ENCODE peak calls at places on chromosomes 12 and 14, in nine cellular contexts. K is right lobe of liver, J is gastrocnemius medialis, S is HepG2, T is A549, A is IMR-90, O is HCT116, V is upper lobe of left lung, P is heart left ventricle. C is an unnamed sample.

GRCh38 chr12:87311206-87311605 is 718.0 kb downstream of the C12orf50 start:
- ATAC-seq in A (peak), V (peak), J (no peak), O (no peak), T (no peak), S (no peak), P (no peak), K (peak), C (peak)

GRCh38 chr12:122517877-122518276 is 8.9 kb downstream of the RSRC2 start:
- ATAC-seq in K (no peak), P (peak), S (peak), V (peak), T (peak), O (peak), J (no peak), A (peak), C (no peak)

GRCh38 chr12:10554228-10554970 is 48.7 kb downstream of the EIF2S3B start:
- ATAC-seq in J (no peak), T (no peak), A (no peak), S (no peak), K (peak), V (no peak), P (no peak), O (no peak), C (no peak)

GRCh38 chr12:47942327-47943230 is 20.8 kb upstream of the TMEM106C start:
- ATAC-seq in S (peak), T (no peak), K (peak), J (no peak), P (no peak), V (peak), A (peak), O (peak), C (peak)

GRCh38 chr12:41205070-41205715 is 17.1 kb downstream of the PDZRN4 start:
- ATAC-seq in P (peak), J (no peak), V (peak), A (no peak), K (peak), O (no peak), S (no peak), T (no peak), C (peak)

GRCh38 chr14:81033841-81034240 is 78.4 kb downstream of the TSHR start:
- ATAC-seq in S (no peak), J (no peak), T (no peak), A (no peak), K (no peak), P (no peak), O (no peak), V (peak), C (no peak)

GRCh38 chr14:25220514-25220913 is 170.6 kb upstream of the STXBP6 start:
- ATAC-seq in J (no peak), P (no peak), O (no peak), A (no peak), K (no peak), V (no peak), T (no peak), S (no peak), C (no peak)

GRCh38 chr12:53791735-53792326 is 40.1 kb upstream of the CISTR start:
- ATAC-seq in T (no peak), J (no peak), V (no peak), S (no peak), O (peak), A (no peak), P (no peak), K (no peak), C (no peak)

GRCh38 chr14:67400434-67400833 is 11.5 kb downstream of the PLEK2 start:
- ATAC-seq in O (no peak), T (no peak), P (no peak), A (no peak), K (no peak), J (no peak), V (no peak), S (no peak), C (no peak)

GRCh38 chr14:65069874-65070709 is 32.2 kb downstream of the MAX start:
- ATAC-seq in S (no peak), K (no peak), A (no peak), V (no peak), J (peak), P (peak), O (peak), T (no peak), C (no peak)

GRCh38 chr12:95723693-95724384 is 66.7 kb downstream of the NTN4 start:
- ATAC-seq in K (no peak), O (no peak), T (no peak), S (no peak), A (no peak), P (no peak), V (no peak), J (no peak), C (no peak)

GRCh38 chr12:111389635-111390034 is 16.1 kb upstream of the SH2B3 start:
- ATAC-seq in J (no peak), T (peak), P (no peak), K (peak), O (peak), V (peak), A (no peak), S (no peak), C (no peak)

GRCh38 chr12:32296541-32296940 is 102.8 kb upstream of the FGD4 start:
- ATAC-seq in V (no peak), P (no peak), S (no peak), O (no peak), J (no peak), K (peak), A (no peak), T (peak), C (no peak)

GRCh38 chr14:101019974-101020710 is 116.6 kb upstream of the RTL1 start:
- ATAC-seq in V (peak), K (peak), T (no peak), O (no peak), A (peak), J (no peak), S (no peak), P (no peak), C (no peak)

GRCh38 chr14:94540031-94540794 is 21.0 kb upstream of the SERPINA4 start:
- ATAC-seq in P (peak), T (no peak), S (peak), V (no peak), O (peak), A (no peak), J (no peak), K (peak), C (no peak)

GRCh38 chr12:120132437-120132836 is 15.9 kb upstream of the RAB35 start:
- ATAC-seq in A (no peak), T (no peak), S (no peak), P (no peak), O (no peak), J (no peak), K (no peak), V (no peak), C (no peak)

GRCh38 chr12:100295764-100296555 is 29.0 kb downstream of the SCYL2 start:
- ATAC-seq in K (no peak), O (no peak), V (no peak), A (peak), S (no peak), J (no peak), T (no peak), P (no peak), C (no peak)

GRCh38 chr12:100193085-100193484 is 7.5 kb upstream of the ACTR6 start:
- ATAC-seq in V (no peak), P (peak), S (no peak), K (no peak), T (no peak), A (no peak), O (no peak), J (no peak), C (no peak)

GRCh38 chr14:73245401-73246325 is 8.4 kb downstream of the PAPLN start:
- ATAC-seq in A (peak), P (peak), V (peak), J (peak), S (no peak), O (no peak), T (no peak), K (peak), C (peak)

GRCh38 chr14:93073833-93074769 is 41.6 kb downstream of the ITPK1 start:
- ATAC-seq in A (peak), P (peak), J (peak), T (no peak), O (no peak), V (peak), S (peak), K (peak), C (peak)

GRCh38 chr12:13205809-13206559 is 9.5 kb downstream of the EMP1 start:
- ATAC-seq in J (no peak), O (peak), P (peak), A (peak), T (peak), K (no peak), S (no peak), V (peak), C (peak)

GRCh38 chr14:91376547-91377477 is 40.8 kb downstream of the CCDC88C start:
- ATAC-seq in K (no peak), P (no peak), V (no peak), J (no peak), O (no peak), S (no peak), T (no peak), A (no peak), C (no peak)

GRCh38 chr12:32273712-32274111 is 125.6 kb upstream of the FGD4 start:
- ATAC-seq in P (no peak), O (peak), A (no peak), T (no peak), V (no peak), K (peak), J (no peak), S (no peak), C (no peak)

GRCh38 chr14:68247867-68248266 is 428.3 kb downstream of the RAD51B start:
- ATAC-seq in V (peak), K (peak), J (no peak), P (peak), S (no peak), O (no peak), A (no peak), T (no peak), C (peak)

GRCh38 chr12:75943730-75944096 is 87.9 kb downstream of the PHLDA1 start:
- ATAC-seq in K (peak), T (peak), S (peak), J (no peak), V (no peak), P (peak), A (peak), O (no peak), C (no peak)

GRCh38 chr12:130041983-130042812 is 120.1 kb upstream of the FZD10 start:
- ATAC-seq in J (no peak), O (no peak), V (peak), K (peak), A (no peak), T (no peak), S (peak), P (no peak), C (no peak)

GRCh38 chr14:98984027-98984718 is 287.8 kb downstream of the BCL11B start:
- ATAC-seq in S (no peak), J (no peak), K (no peak), V (no peak), P (no peak), O (no peak), T (no peak), A (no peak), C (no peak)

GRCh38 chr14:75127903-75128595 is 1.2 kb upstream of the NEK9 start:
- ATAC-seq in J (no peak), T (no peak), K (no peak), P (no peak), S (no peak), A (no peak), V (no peak), O (no peak), C (no peak)
- TF ChIP-seq POLR2A in J (no peak), T (no peak), K (no peak), P (no peak), S (no peak), A (no peak), V (no peak), O (no peak), C (no peak)

DNA sequence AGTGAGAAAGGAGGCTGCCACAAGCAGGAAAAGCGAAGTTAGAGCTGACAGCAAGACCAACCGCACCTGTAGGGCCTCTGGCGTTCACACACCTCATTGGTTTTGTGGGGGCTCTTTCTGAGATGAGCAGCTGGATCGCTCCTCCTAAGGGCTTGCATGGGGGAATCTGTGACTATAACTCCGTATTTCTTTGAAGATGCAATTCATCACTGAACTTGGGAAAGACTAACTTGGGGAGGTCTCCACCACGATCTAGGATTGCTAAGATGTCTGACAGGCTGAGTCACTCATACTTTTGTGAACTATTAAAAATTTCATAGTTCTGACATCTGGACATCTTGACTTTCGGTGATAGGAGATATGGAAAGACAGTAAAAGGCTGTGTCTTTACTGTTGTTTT is 173.6 kb downstream of the ETV6 start:
- ATAC-seq in K (no peak), J (no peak), T (no peak), A (peak), S (no peak), O (no peak), P (no peak), V (no peak), C (no peak)
- TF ChIP-seq CTCF in K (no peak), J (no peak), T (no peak), A (no peak), S (no peak), O (no peak), P (no peak), V (no peak), C (no peak)

DNA sequence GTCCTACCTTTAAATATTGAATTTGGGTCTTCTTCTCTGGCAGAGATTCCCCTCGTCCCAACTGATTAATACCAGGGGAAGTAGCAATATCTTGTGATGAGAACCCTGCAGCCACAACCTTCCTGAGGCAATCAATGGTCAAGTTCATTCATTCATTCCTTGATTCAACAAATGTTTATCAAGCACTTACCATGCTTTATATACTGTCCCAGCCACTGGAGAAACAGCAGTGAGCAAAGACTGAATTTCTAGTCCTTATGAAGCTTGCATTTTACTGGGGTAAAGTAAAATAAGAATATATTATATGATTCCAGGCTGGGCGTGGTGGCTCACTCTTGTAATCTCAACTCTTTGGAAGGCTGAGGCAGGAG is 300 bp upstream of the GIT2 start:
- ATAC-seq in J (no peak), P (no peak), K (no peak), O (peak), V (no peak), T (no peak), S (no peak), A (no peak), C (no peak)
- TF ChIP-seq POLR2A in J (no peak), P (no peak), K (no peak), O (peak), V (no peak), T (no peak), S (no peak), A (no peak), C (no peak)

GRCh38 chr12:12007713-12008231 is 63.0 kb upstream of the BCL2L14 start:
- ATAC-seq in J (no peak), A (no peak), O (no peak), S (no peak), P (no peak), T (no peak), V (no peak), K (no peak), C (no peak)

GRCh38 chr12:12007001-12007712 is 63.6 kb upstream of the BCL2L14 start:
- ATAC-seq in O (no peak), K (no peak), J (no peak), S (no peak), V (no peak), A (no peak), T (no peak), P (no peak), C (no peak)

GRCh38 chr12:12008232-12008850 is 62.4 kb upstream of the BCL2L14 start:
- ATAC-seq in K (no peak), T (no peak), A (no peak), S (no peak), P (no peak), J (no peak), V (no peak), O (no peak), C (no peak)

GRCh38 chr12:12010277-12011031 is 60.3 kb upstream of the BCL2L14 start:
- ATAC-seq in A (peak), K (peak), S (no peak), J (peak), V (peak), P (peak), T (no peak), O (no peak), C (peak)

DNA sequence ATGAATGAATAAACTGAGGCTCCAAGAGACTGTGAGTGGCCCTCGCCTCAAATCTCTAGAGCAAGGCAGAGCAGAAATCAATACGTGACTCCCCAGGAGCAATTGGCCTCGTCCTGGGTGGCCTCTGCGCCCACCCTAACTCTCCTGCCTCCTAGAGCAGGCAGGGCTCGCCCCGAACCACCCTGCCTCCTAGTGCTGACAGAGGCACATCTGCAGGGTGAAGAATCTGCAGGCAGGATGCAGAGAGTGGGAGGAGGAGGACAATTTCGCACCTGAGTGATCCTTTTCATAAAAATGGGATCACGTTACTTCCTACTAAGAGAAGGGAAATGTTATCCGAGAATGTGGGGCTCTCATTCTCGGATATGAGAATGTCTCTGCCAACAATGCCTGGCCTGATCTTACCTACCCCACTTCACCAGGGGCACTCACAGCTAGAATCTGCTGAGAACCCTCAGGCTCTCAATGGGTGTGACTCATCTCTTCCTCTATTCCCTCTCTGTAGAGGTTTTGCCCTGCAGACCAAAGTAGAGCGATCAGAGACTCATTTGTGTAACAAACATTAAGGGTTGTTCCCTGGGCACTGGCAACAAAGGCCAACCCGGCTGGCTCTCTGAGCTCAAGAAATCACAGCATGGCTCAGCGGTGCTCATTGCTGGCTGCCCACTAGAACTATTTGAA is 61.7 kb upstream of the BCL2L14 start:
- ATAC-seq in J (no peak), P (no peak), O (peak), A (no peak), S (peak), V (peak), T (peak), K (peak), C (no peak)
- TF ChIP-seq CTCF in J (no peak), P (no peak), O (peak), A (no peak), S (no peak), V (no peak), T (no peak), K (no peak), C (no peak)

DNA sequence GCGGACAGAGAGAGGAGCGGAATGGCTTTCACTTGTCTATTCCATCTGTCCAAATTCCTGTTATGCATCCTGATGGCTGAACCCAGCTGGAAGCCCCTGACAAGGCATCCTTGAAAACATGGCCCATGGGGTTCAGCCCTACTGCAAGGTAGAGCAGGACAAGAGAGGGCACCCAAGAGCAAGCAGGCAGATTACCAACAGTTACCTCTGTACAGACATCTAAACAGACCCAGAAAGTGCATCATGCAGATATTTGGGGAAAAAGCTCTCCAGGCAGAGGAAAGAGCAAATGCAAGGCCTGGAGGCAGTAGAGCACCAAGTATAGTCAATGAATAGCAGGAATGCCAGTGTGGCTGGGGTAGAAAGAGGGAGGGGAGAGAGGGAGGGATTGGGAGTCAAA is 407.5 kb downstream of the PCNX1 start:
- ATAC-seq in T (no peak), O (no peak), J (no peak), V (no peak), K (peak), P (no peak), A (no peak), S (peak), C (no peak)
- TF ChIP-seq POLR2A in T (no peak), O (no peak), J (no peak), V (no peak), K (no peak), P (no peak), A (no peak), S (no peak), C (no peak)